ENCODE peak calls at places on chromosome 7, in nine cellular contexts. K is naive thymus-derived CD4-positive, alpha-beta T cell; Q is caudate nucleus; H is CD8-positive, alpha-beta T cell; E is K562; T is left lung; W is Panc1; D is SJSA1; N is endothelial cell of umbilical vein. J is an unnamed sample.

GRCh38 chr7:122136033-122136432 is 8.0 kb downstream of the AASS start:
- DNase-seq in N (peak), T (no peak), D (no peak), E (no peak), H (no peak), K (no peak), Q (no peak), W (no peak), J (no peak)

GRCh38 chr7:79272066-79272669 is 181.3 kb downstream of the MAGI2 start:
- DNase-seq in N (peak), Q (no peak), H (no peak), W (no peak), D (no peak), T (no peak), E (peak), K (no peak), J (no peak)

GRCh38 chr7:25216837-25217236 is 11.4 kb downstream of the NPVF start:
- DNase-seq in Q (no peak), T (no peak), K (no peak), H (no peak), W (peak), E (peak), N (peak), D (peak), J (no peak)

GRCh38 chr7:68417659-68418058 is 1180.6 kb upstream of the AUTS2 start:
- DNase-seq in E (peak), W (no peak), N (no peak), K (no peak), T (no peak), H (no peak), Q (no peak), D (no peak), J (no peak)

GRCh38 chr7:44286182-44286617 is 39.2 kb downstream of the CAMK2B start:
- DNase-seq in K (no peak), Q (no peak), N (no peak), W (no peak), E (peak), H (no peak), T (no peak), D (no peak), J (peak)

GRCh38 chr7:64884913-64885370 is 18.1 kb upstream of the ZNF273 start:
- DNase-seq in K (no peak), H (no peak), N (no peak), T (no peak), Q (no peak), E (no peak), D (no peak), W (no peak), J (no peak)

GRCh38 chr7:74269757-74270277 is 15.6 kb upstream of the RFC2 start:
- DNase-seq in K (no peak), T (peak), H (peak), N (peak), W (no peak), Q (peak), D (peak), E (peak), J (peak)

GRCh38 chr7:140640727-140641531 is at the start of gene DENND2A:
- DNase-seq in E (peak), D (peak), Q (peak), T (peak), N (peak), H (no peak), W (no peak), K (no peak), J (peak)

GRCh38 chr7:135204876-135205275 is 6.5 kb downstream of the WDR91 start:
- DNase-seq in H (no peak), Q (no peak), D (no peak), E (no peak), T (no peak), N (no peak), K (no peak), W (no peak), J (no peak)

GRCh38 chr7:140045697-140046096 is 17.1 kb downstream of the PARP12 start:
- DNase-seq in T (no peak), Q (no peak), W (no peak), K (no peak), D (no peak), N (no peak), H (no peak), E (no peak), J (no peak)

GRCh38 chr7:87148332-87148955 is 3.8 kb upstream of the DMTF1 start:
- DNase-seq in K (no peak), T (no peak), Q (no peak), H (no peak), D (peak), W (peak), N (peak), E (no peak), J (no peak)

GRCh38 chr7:3201937-3202715 is 98.9 kb upstream of the SDK1 start:
- DNase-seq in W (no peak), T (no peak), E (no peak), D (no peak), N (no peak), K (no peak), Q (no peak), H (no peak), J (no peak)

DNA sequence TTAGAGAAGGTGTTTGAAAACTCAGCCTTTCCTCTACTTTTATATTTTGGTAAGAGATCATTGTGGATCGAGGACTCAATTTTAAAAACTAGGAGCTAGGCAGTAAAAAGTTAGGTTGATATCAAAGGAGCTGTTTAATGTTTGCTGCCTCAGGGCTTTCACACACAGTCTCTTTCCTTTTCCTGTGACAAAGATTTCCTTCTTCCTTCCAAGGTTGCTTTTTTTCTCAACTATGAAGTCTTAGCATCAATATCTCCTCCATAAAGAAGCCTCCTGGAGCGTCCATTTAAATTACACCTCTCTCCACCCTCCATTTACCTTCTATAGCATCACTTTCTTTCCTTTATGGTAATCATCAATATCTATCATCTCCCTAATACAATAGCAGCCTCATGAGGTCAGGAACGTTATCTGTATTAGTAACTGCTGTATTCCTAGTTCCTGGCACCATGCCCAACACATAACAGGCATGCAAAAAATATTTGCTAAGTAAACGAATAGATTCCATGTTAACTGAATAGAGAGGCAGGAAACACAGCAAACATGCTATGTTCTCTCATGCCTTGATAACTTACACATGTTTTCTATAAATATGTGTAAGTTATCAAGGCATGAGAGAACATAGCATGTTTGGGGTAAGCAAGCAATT is 48.5 kb downstream of the GNAT3 start:
- DNase-seq in N (peak), Q (no peak), T (no peak), H (no peak), D (no peak), E (no peak), K (no peak), W (no peak), J (no peak)
- H3K27ac ChIP-seq in N (no peak), Q (no peak), T (no peak), H (no peak), D (no peak), E (no peak), K (no peak), W (no peak), J (no peak)

DNA sequence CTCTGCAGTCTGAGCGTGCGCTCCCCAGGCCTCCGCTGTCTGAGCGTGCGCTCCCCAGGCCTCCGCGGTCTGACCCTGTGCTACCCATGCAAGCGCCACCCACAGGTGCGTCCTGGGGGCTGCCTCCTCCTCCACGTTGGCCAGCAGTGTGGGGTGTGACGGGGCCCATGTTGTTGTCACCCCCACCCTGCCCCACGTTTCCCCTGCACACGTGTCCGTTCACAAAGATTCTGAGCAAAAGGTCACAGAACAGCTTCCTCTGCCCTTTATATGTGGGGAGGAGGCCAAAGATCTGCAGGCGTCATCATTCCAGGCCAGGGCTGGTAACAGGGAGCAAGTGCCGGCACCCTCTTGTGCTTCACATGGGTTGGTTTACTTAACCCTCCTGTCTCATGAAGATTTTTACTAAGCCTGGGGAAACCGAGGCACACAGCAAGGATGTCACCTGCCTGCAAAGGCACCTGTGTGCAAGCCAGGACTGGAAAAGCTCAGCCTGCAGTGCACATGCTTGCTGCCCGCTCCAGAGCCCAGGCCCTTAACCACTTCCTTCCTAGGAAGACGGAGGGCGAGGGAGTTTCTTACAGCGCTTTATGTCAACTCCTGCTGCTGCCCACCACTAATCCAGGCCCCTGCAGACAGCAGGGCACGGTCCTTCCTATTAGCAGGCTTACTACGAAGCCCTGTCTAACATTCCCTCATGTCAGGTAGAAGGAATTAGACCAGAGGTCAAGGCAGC is 4.8 kb downstream of the GPR146 start:
- DNase-seq in H (no peak), D (no peak), T (peak), Q (no peak), E (no peak), K (no peak), W (no peak), N (peak), J (no peak)
- H3K27ac ChIP-seq in H (no peak), D (no peak), T (peak), Q (no peak), E (no peak), K (no peak), W (no peak), N (peak), J (peak)

DNA sequence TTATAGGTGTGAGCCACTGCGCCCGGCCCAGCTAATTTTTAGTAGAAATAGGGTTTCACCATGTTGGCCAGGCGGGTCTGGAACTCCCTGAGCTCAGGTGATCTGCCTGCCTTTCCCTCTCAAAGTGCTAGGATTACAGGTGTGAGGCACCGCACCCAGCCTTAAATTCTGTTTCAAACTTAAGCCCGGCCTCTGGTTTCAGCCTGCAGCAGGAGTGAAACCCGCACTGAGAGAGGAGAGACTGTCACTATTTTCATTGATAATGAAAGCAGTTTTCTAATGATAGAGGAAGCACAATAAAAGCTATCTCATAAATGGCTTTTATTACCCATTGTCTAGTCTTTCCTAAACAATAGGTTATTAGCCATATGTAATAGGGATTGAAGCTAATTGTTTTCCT is 415.5 kb downstream of the GALNT17 start:
- DNase-seq in D (no peak), K (no peak), H (no peak), E (no peak), W (no peak), T (no peak), Q (no peak), N (no peak), J (no peak)
- H3K27ac ChIP-seq in D (no peak), K (no peak), H (no peak), E (no peak), W (no peak), T (no peak), Q (no peak), N (no peak), J (no peak)

GRCh38 chr7:445563-446288 is 73.9 kb downstream of the PDGFA start:
- DNase-seq in K (no peak), W (no peak), E (no peak), Q (no peak), N (no peak), T (peak), H (no peak), D (no peak), J (no peak)

GRCh38 chr7:443279-443833 is 76.3 kb downstream of the PDGFA start:
- DNase-seq in T (no peak), W (no peak), D (no peak), Q (no peak), N (no peak), K (no peak), H (no peak), E (no peak), J (no peak)

GRCh38 chr7:446289-446935 is 73.2 kb downstream of the PDGFA start:
- DNase-seq in N (no peak), K (no peak), W (no peak), E (no peak), T (peak), Q (no peak), D (no peak), H (no peak), J (no peak)

GRCh38 chr7:444606-445005 is 75.0 kb downstream of the PDGFA start:
- DNase-seq in H (no peak), D (no peak), W (no peak), Q (no peak), N (no peak), T (peak), K (no peak), E (no peak), J (no peak)

GRCh38 chr7:445020-445419 is 74.6 kb downstream of the PDGFA start:
- DNase-seq in H (no peak), W (no peak), K (no peak), Q (no peak), T (peak), E (no peak), N (no peak), D (no peak), J (no peak)
- H3K27ac ChIP-seq in H (no peak), W (no peak), K (no peak), Q (no peak), T (no peak), E (no peak), N (no peak), D (no peak), J (no peak)

GRCh38 chr7:29405891-29406290 is 157.7 kb upstream of the PRR15 start:
- DNase-seq in Q (no peak), D (no peak), H (no peak), T (no peak), E (no peak), W (no peak), N (no peak), K (no peak), J (no peak)
- H3K27ac ChIP-seq in Q (no peak), D (no peak), H (no peak), T (no peak), E (no peak), W (no peak), N (no peak), K (no peak), J (peak)

GRCh38 chr7:151839511-151839921 is 37.4 kb downstream of the PRKAG2 start:
- DNase-seq in T (peak), W (no peak), Q (no peak), K (no peak), H (no peak), D (no peak), E (no peak), N (no peak), J (no peak)
- H3K27ac ChIP-seq in T (peak), W (no peak), Q (peak), K (peak), H (no peak), D (no peak), E (no peak), N (no peak), J (no peak)

GRCh38 chr7:6393667-6394056 is 54.1 kb downstream of the DAGLB start:
- DNase-seq in T (no peak), K (no peak), D (no peak), E (no peak), H (no peak), W (no peak), Q (no peak), N (no peak), J (no peak)
- H3K27ac ChIP-seq in T (peak), K (no peak), D (peak), E (peak), H (no peak), W (peak), Q (no peak), N (peak), J (peak)

GRCh38 chr7:101913247-101913721 is 95.9 kb downstream of the CUX1 start:
- DNase-seq in H (no peak), N (no peak), W (no peak), D (no peak), Q (no peak), E (no peak), T (peak), K (no peak), J (no peak)

GRCh38 chr7:101913876-101914275 is 96.5 kb downstream of the CUX1 start:
- DNase-seq in W (no peak), E (peak), N (no peak), T (no peak), H (no peak), Q (no peak), K (no peak), D (no peak), J (peak)

GRCh38 chr7:101911011-101911799 is 93.8 kb downstream of the CUX1 start:
- DNase-seq in N (no peak), E (no peak), K (no peak), W (no peak), H (no peak), D (no peak), Q (no peak), T (peak), J (no peak)

GRCh38 chr7:101911800-101912705 is 94.6 kb downstream of the CUX1 start:
- DNase-seq in W (no peak), T (peak), Q (no peak), K (no peak), D (no peak), N (no peak), E (peak), H (no peak), J (peak)

GRCh38 chr7:101912711-101913110 is 95.3 kb downstream of the CUX1 start:
- DNase-seq in T (peak), N (no peak), D (no peak), W (no peak), Q (no peak), K (no peak), E (no peak), H (no peak), J (no peak)
- H3K27ac ChIP-seq in T (no peak), N (no peak), D (no peak), W (no peak), Q (no peak), K (no peak), E (peak), H (no peak), J (no peak)